ENCODE peak calls at places on chromosomes 13 and 19, in six cellular contexts. One of them, this sample, is unnamed.

GRCh38 chr13:58018865-58019264 is 387.3 kb downstream of the PCDH17 start:
- DNase-seq in GM12891: no peak
- DNase-seq in K562: no peak
- DNase-seq in H1: no peak
- DNase-seq in HepG2: no peak
- DNase-seq in GM12878: no peak
- DNase-seq in this sample: no peak

GRCh38 chr13:79393564-79394249 is 12.3 kb downstream of the RBM26 start:
- DNase-seq in GM12891: no peak
- DNase-seq in K562: no peak
- DNase-seq in H1: no peak
- DNase-seq in HepG2: peak
- DNase-seq in GM12878: no peak
- DNase-seq in this sample: no peak

GRCh38 chr13:107301724-107302374 is 733.9 kb upstream of the ARGLU1 start:
- DNase-seq in GM12891: no peak
- DNase-seq in K562: no peak
- DNase-seq in H1: no peak
- DNase-seq in HepG2: no peak
- DNase-seq in GM12878: no peak
- DNase-seq in this sample: no peak

GRCh38 chr13:96900992-96901391 is 93.3 kb downstream of the OXGR1 start:
- DNase-seq in GM12891: no peak
- DNase-seq in K562: no peak
- DNase-seq in H1: no peak
- DNase-seq in HepG2: no peak
- DNase-seq in GM12878: no peak
- DNase-seq in this sample: no peak

GRCh38 chr13:38417727-38418126 is 68.1 kb downstream of the UFM1 start:
- DNase-seq in GM12891: no peak
- DNase-seq in K562: peak
- DNase-seq in H1: no peak
- DNase-seq in HepG2: peak
- DNase-seq in GM12878: no peak
- DNase-seq in this sample: no peak

GRCh38 chr19:29887498-29887897 is 54.5 kb upstream of the URI1 start:
- DNase-seq in GM12891: no peak
- DNase-seq in K562: no peak
- DNase-seq in H1: no peak
- DNase-seq in HepG2: no peak
- DNase-seq in GM12878: no peak
- DNase-seq in this sample: no peak

GRCh38 chr19:54160182-54160811 is 776 bp upstream of the LENG1 start:
- DNase-seq in GM12891: no peak
- DNase-seq in K562: peak
- DNase-seq in H1: no peak
- DNase-seq in HepG2: no peak
- DNase-seq in GM12878: no peak
- DNase-seq in this sample: no peak

GRCh38 chr13:112637017-112637801 is 49.3 kb upstream of the TUBGCP3 start:
- DNase-seq in GM12891: no peak
- DNase-seq in K562: no peak
- DNase-seq in H1: no peak
- DNase-seq in HepG2: no peak
- DNase-seq in GM12878: no peak
- DNase-seq in this sample: no peak

GRCh38 chr13:40982772-40983171 is 36.3 kb downstream of the ELF1 start:
- DNase-seq in GM12891: no peak
- DNase-seq in K562: no peak
- DNase-seq in H1: no peak
- DNase-seq in HepG2: no peak
- DNase-seq in GM12878: peak
- DNase-seq in this sample: no peak
- TF ChIP-seq POLR2A in GM12891: peak
- TF ChIP-seq POLR2A in K562: no peak
- TF ChIP-seq POLR2A in H1: no peak
- TF ChIP-seq POLR2A in HepG2: no peak
- TF ChIP-seq POLR2A in GM12878: no peak
- TF ChIP-seq POLR2A in this sample: peak

DNA sequence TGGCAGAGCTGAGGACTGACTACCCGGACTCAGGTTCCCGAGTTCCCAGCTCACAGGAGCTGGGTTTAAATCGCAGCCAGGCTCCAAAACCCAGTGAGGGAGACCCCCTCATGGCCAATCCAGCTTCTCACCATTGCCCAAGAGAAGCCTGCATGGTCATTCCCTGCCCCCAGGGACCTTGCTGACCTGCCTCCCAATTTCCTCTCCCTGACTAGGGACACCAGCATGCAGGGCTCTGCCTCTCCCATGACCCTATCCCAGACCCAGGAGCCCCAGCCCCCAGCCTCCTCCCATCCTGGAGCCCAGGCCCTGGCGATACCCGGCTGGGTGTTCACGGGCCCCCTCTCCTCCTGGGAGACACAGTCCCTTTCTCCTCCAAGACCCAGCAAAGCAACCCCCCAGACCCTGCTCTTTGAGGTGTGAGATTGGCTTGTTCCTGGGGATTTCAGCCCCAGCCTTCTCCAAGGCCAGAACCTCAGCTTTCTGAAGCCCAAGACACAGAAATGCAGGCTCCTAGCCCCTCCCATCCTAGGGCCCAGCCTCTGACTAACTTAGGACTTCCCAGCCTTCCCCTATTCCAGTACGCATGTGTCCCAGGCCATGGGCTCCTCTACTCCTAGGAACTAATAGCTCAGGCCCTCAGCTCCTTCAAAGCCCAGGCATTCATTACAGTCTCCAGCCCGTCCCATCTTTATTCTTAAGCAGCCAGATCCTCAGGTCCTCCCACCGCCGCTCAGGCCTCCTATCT is 1.1 kb downstream of the GYS1 start:
- DNase-seq in GM12891: peak
- DNase-seq in K562: peak
- DNase-seq in H1: no peak
- DNase-seq in HepG2: no peak
- DNase-seq in GM12878: no peak
- DNase-seq in this sample: no peak
- TF ChIP-seq TAF1 in GM12891: no peak
- TF ChIP-seq TAF1 in K562: no peak
- TF ChIP-seq TAF1 in H1: no peak
- TF ChIP-seq TAF1 in HepG2: no peak
- TF ChIP-seq TAF1 in GM12878: no peak
- TF ChIP-seq TAF1 in this sample: no peak

DNA sequence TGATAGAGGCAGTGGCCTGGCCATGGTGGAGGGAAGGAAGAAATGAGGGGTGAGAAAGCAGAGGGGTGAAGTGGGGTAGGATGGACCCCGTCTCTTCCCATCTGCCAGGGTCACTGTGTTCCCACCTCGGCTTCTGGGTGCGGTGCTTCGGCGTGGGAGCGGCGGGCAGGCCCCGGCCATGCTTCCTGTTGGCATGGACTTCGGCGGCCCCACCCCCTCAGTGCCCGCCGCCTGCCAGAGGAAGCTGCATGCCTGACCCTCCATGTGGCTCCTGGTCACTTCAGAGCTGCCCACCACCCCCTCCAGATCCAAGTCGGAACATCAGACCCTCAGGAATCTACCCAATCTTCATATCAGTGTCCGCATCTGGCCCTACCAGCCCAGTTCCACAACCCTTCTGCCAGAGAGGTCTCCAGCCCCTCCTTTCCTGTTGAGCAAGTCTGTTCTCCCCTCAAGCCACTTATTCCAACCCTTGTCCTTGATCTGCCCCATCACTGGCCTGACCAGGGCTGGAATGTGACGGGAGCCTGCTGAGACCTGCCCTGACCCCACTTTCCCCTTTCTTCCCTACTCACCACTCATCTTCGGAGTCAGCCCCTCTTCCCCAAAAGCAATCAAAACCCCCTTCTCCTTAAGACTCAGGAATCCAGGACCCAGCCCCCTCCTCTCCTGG is 1.5 kb downstream of the KCNN4 start:
- DNase-seq in GM12891: no peak
- DNase-seq in K562: no peak
- DNase-seq in H1: no peak
- DNase-seq in HepG2: no peak
- DNase-seq in GM12878: no peak
- DNase-seq in this sample: no peak
- TF ChIP-seq POLR2A in GM12891: no peak
- TF ChIP-seq POLR2A in K562: no peak
- TF ChIP-seq POLR2A in H1: no peak
- TF ChIP-seq POLR2A in HepG2: no peak
- TF ChIP-seq POLR2A in GM12878: no peak
- TF ChIP-seq POLR2A in this sample: no peak

DNA sequence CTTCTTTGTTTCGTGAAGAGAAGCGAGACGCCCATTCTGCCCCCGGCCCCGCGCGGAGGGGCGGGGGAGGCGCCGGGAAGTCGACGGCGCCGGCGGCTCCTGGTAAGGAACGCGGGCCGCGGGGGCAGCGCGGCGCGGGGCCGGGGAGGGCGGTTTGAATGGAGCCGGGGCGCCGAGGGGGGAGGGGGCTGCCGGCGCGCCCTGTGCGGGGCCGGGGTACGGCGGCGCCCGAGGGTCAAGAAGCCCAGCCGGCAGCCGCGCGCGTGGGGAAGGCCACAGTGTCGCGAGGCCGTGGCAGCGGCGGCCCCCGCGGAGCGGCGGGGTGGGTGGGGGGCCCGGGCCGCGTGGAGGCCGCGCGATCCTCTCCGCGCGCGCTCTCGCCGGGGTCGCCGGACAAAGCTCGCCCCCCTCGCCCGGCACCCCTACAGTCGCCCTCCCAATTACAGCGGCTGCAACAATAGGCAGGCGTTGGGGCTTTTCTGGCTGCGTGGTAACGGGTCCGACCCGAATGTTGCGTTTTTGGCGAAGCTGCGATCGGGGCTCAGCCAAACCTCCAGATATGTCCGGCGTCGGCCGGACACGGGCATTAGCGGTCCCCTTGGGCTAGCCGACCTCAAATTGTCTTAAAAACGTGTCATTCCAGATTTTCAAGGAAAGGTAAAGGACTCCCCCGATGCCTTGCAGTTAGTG is 388 bp downstream of the SMARCA4 start:
- DNase-seq in GM12891: no peak
- DNase-seq in K562: peak
- DNase-seq in H1: no peak
- DNase-seq in HepG2: no peak
- DNase-seq in GM12878: no peak
- DNase-seq in this sample: no peak
- TF ChIP-seq TAF1 in GM12891: no peak
- TF ChIP-seq TAF1 in K562: no peak
- TF ChIP-seq TAF1 in H1: peak
- TF ChIP-seq TAF1 in HepG2: no peak
- TF ChIP-seq TAF1 in GM12878: no peak
- TF ChIP-seq TAF1 in this sample: no peak

GRCh38 chr19:45420871-45421270 is 2.8 kb downstream of the ERCC1 start:
- DNase-seq in GM12891: no peak
- DNase-seq in K562: no peak
- DNase-seq in H1: no peak
- DNase-seq in HepG2: no peak
- DNase-seq in GM12878: no peak
- DNase-seq in this sample: no peak

GRCh38 chr19:45421953-45422498 is 1.7 kb downstream of the ERCC1 start:
- DNase-seq in GM12891: no peak
- DNase-seq in K562: no peak
- DNase-seq in H1: no peak
- DNase-seq in HepG2: no peak
- DNase-seq in GM12878: no peak
- DNase-seq in this sample: no peak

GRCh38 chr19:45424191-45425058 is 708 bp upstream of the ERCC1 start:
- DNase-seq in GM12891: no peak
- DNase-seq in K562: peak
- DNase-seq in H1: no peak
- DNase-seq in HepG2: peak
- DNase-seq in GM12878: no peak
- DNase-seq in this sample: no peak

GRCh38 chr19:45423033-45423588 is 606 bp downstream of the ERCC1 start:
- DNase-seq in GM12891: no peak
- DNase-seq in K562: no peak
- DNase-seq in H1: no peak
- DNase-seq in HepG2: no peak
- DNase-seq in GM12878: no peak
- DNase-seq in this sample: no peak

GRCh38 chr19:45423589-45424190 is at the start of gene ERCC1:
- DNase-seq in GM12891: peak
- DNase-seq in K562: peak
- DNase-seq in H1: peak
- DNase-seq in HepG2: peak
- DNase-seq in GM12878: peak
- DNase-seq in this sample: peak
- TF ChIP-seq POLR2A in GM12891: peak
- TF ChIP-seq POLR2A in K562: peak
- TF ChIP-seq POLR2A in H1: peak
- TF ChIP-seq POLR2A in HepG2: peak
- TF ChIP-seq POLR2A in GM12878: peak
- TF ChIP-seq POLR2A in this sample: peak

This sample was measured in GM12892.